ENCODE peak calls at places on chromosomes 12 and 14, in eight cellular contexts. D is heart right ventricle, E is nephron progenitor cell, I is GM20000, A is body of pancreas, Q is psoas muscle, R is progenitor cell of endocrine pancreas, O is lower lobe of right lung. H is an unnamed sample.

GRCh38 chr14:93160353-93160801 is 24.3 kb downstream of the MOAP1 start:
- DNase-seq in I (no peak), A (peak; percentile 22), D (no peak), R (no peak), E (no peak), Q (no peak), O (no peak), H (no peak)

GRCh38 chr14:52553002-52553670 is 500 bp downstream of the GPR137C start:
- DNase-seq in E (peak; percentile 64), R (peak; percentile 30), D (peak; percentile 6), Q (peak; percentile 60), A (peak; percentile 43), O (peak; percentile 66), I (peak; percentile 61), H (peak; percentile 43)

GRCh38 chr12:26523708-26524150 is 309.3 kb downstream of the ITPR2 start:
- DNase-seq in E (no peak), R (no peak), Q (peak; percentile 92), O (peak; percentile 91), I (no peak), D (peak; percentile 87), A (peak; percentile 96), H (no peak)

GRCh38 chr12:69490920-69491643 is 20.9 kb downstream of the FRS2 start:
- DNase-seq in O (no peak), A (no peak), Q (no peak), I (no peak), D (no peak), R (no peak), E (no peak), H (no peak)

GRCh38 chr12:10189653-10190052 is 10.8 kb downstream of the TMEM52B start:
- DNase-seq in D (no peak), E (no peak), A (no peak), R (no peak), O (no peak), Q (peak; percentile 54), I (no peak), H (no peak)

GRCh38 chr12:113766133-113766879 is 199.8 kb downstream of the RBM19 start:
- DNase-seq in O (no peak), I (no peak), D (no peak), R (peak; percentile 68), A (no peak), E (peak; percentile 26), Q (no peak), H (no peak)

GRCh38 chr14:29798776-29799175 is 128.9 kb downstream of the PRKD1 start:
- DNase-seq in I (no peak), O (no peak), D (no peak), Q (no peak), A (no peak), E (no peak), R (no peak), H (no peak)

GRCh38 chr12:42809226-42809625 is 219.7 kb upstream of the PRICKLE1 start:
- DNase-seq in I (no peak), D (no peak), O (no peak), E (no peak), R (no peak), A (no peak), Q (no peak), H (no peak)

GRCh38 chr14:60736494-60736893 is 1.9 kb downstream of the MNAT1 start:
- DNase-seq in D (no peak), I (no peak), Q (no peak), E (no peak), R (no peak), O (no peak), A (no peak), H (no peak)

GRCh38 chr12:95611676-95612309 is 60.5 kb upstream of the USP44 start:
- DNase-seq in A (no peak), Q (no peak), R (no peak), I (no peak), D (no peak), O (no peak), E (no peak), H (no peak)

GRCh38 chr12:121805800-121806555 is 2.2 kb downstream of the SETD1B start:
- DNase-seq in D (no peak), I (no peak), R (no peak), O (no peak), A (no peak), E (peak; percentile 33), Q (no peak), H (peak; percentile 15)

GRCh38 chr12:96719671-96720362 is 187.2 kb upstream of the NEDD1 start:
- DNase-seq in I (peak; percentile 60), D (no peak), O (no peak), R (no peak), E (no peak), Q (no peak), A (no peak), H (no peak)

GRCh38 chr12:2796187-2796663 is 1.5 kb downstream of the FKBP4 start:
- DNase-seq in E (no peak), D (no peak), Q (no peak), I (peak; percentile 32), A (no peak), R (no peak), O (no peak), H (no peak)

GRCh38 chr12:2794736-2795289 is at the start of gene FKBP4:
- DNase-seq in O (peak; percentile 92), Q (peak; percentile 93), E (peak; percentile 88), D (peak; percentile 90), A (peak; percentile 90), R (peak; percentile 82), I (peak; percentile 98), H (peak; percentile 80)

GRCh38 chr12:2794261-2794735 is 472 bp upstream of the FKBP4 start:
- DNase-seq in D (no peak), I (peak; percentile 44), Q (peak; percentile 57), E (no peak), A (no peak), R (peak; percentile 59), O (peak; percentile 54), H (peak; percentile 26)

GRCh38 chr12:2793561-2793960 is 1.2 kb upstream of the FKBP4 start:
- DNase-seq in D (no peak), R (no peak), Q (no peak), I (no peak), E (no peak), A (no peak), O (no peak), H (no peak)

GRCh38 chr12:2795291-2796186 is 769 bp downstream of the FKBP4 start:
- DNase-seq in Q (peak; percentile 93), E (peak; percentile 77), A (peak; percentile 75), I (peak; percentile 96), O (peak; percentile 82), D (peak; percentile 82), R (peak; percentile 65), H (peak; percentile 65)
- TF ChIP-seq CTCF in Q (no peak), E (no peak), A (no peak), I (no peak), O (no peak), D (no peak), R (no peak), H (no peak)

GRCh38 chr14:50012644-50013043 is 103.7 kb downstream of the VCPKMT start:
- DNase-seq in Q (no peak), I (no peak), R (no peak), A (no peak), E (no peak), D (no peak), O (no peak), H (no peak)
- TF ChIP-seq CTCF in Q (no peak), I (no peak), R (no peak), A (no peak), E (no peak), D (no peak), O (no peak), H (no peak)

DNA sequence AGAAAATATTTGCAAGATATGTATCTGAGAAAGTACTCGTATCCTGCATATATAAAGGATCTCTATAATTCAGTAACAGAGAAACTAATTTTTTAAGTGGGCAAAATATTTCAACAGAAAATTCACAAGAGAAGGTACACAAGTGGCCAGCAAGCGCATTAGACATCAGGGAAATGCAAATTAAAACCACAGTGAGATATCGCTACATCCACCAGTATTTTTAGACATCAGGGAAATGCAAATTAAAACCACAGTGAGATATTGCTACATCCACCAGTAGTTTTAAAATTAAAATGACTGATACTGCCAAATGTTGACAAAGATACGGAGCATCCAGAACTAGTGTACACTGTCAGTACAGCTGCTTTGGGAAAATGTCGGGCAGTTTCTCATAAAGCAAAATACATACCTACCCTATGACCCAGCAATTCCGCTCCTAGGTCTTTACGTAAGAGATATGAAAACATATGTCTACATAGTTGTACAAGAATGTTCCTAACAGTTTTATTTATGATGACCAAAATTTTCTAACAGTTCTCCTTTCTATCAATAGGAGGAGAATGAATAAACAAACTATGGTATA is 2.8 kb upstream of the KCNK13 start:
- DNase-seq in I (no peak), E (no peak), R (no peak), A (no peak), Q (no peak), D (no peak), O (no peak), H (no peak)
- TF ChIP-seq CTCF in I (no peak), E (no peak), R (no peak), A (no peak), Q (no peak), D (no peak), O (no peak), H (no peak)

DNA sequence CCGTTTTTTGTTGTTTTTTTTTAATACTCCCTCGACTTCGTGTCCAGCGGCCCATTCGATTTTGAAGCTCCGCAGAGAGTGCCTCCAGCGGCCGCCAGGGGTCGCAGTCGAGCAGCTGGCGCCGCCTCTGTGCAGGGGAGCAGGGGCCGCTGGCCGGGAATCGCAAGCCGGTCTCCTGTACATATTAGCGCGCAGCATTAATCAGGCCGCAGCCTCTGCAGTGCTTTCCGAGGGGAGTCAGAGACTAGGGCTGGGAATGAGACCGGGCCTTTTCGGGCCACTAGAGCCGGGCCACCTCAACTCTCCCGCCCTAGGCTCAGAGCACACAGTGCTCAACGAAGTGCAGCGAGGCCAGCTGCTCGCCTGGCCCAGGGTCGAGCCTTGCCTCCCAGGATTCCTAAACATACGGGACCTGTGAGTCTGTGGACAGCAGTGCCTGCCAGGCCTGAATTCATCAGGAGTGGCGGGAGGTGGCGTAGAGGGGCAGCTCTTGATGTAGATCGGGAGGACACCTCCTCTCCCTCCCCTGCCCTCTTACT is 81.8 kb downstream of the EMP1 start:
- DNase-seq in I (peak; percentile 65), R (peak; percentile 90), D (peak; percentile 58), E (peak; percentile 89), Q (peak; percentile 81), O (peak; percentile 78), A (peak; percentile 72), H (peak; percentile 60)
- TF ChIP-seq CTCF in I (peak; percentile 70), R (peak; percentile 100), D (peak; percentile 98), E (peak; percentile 99), Q (peak; percentile 97), O (peak; percentile 98), A (peak; percentile 81), H (peak; percentile 94)

GRCh38 chr12:99386907-99387306 is 260.6 kb upstream of the GARIN6 start:
- DNase-seq in D (no peak), E (no peak), A (no peak), O (no peak), I (peak; percentile 29), R (no peak), Q (no peak), H (no peak)
- TF ChIP-seq CTCF in D (no peak), E (peak; percentile 61), A (peak; percentile 11), O (no peak), I (peak; percentile 52), R (peak; percentile 57), Q (no peak), H (no peak)

H was measured in natural killer cell.